ENCODE peak calls at places on chromosomes 6 and 20, in nine cellular contexts. One of them, this sample, is unnamed.

GRCh38 chr6:39009476-39009875 is 39.1 kb upstream of the GLP1R start:
- DNase-seq in HFFc6: no peak
- DNase-seq in head of caudate nucleus: no peak
- DNase-seq in ACHN: no peak
- DNase-seq in Kasumi-1: no peak
- DNase-seq in progenitor cell of endocrine pancreas: no peak
- DNase-seq in left ventricle myocardium inferior: no peak
- DNase-seq in HCT116: no peak
- DNase-seq in GM18507: no peak
- DNase-seq in this sample: no peak

GRCh38 chr6:169959129-169960002 is 207.9 kb downstream of the ERMARD start:
- DNase-seq in HFFc6: no peak
- DNase-seq in ACHN: no peak
- DNase-seq in left ventricle myocardium inferior: no peak
- DNase-seq in progenitor cell of endocrine pancreas: no peak
- DNase-seq in HCT116: no peak
- DNase-seq in head of caudate nucleus: no peak
- DNase-seq in Kasumi-1: no peak
- DNase-seq in GM18507: no peak
- DNase-seq in this sample: no peak

GRCh38 chr6:156778615-156779205 is 1.5 kb downstream of the ARID1B start:
- DNase-seq in progenitor cell of endocrine pancreas: peak; percentile 37
- DNase-seq in ACHN: peak; percentile 52
- DNase-seq in HFFc6: peak; percentile 20
- DNase-seq in left ventricle myocardium inferior: peak; percentile 62
- DNase-seq in GM18507: no peak
- DNase-seq in HCT116: no peak
- DNase-seq in Kasumi-1: peak; percentile 17
- DNase-seq in head of caudate nucleus: peak; percentile 38
- DNase-seq in this sample: peak; percentile 52

GRCh38 chr6:40672118-40672517 is 85.0 kb upstream of the LRFN2 start:
- DNase-seq in GM18507: no peak
- DNase-seq in HCT116: no peak
- DNase-seq in head of caudate nucleus: no peak
- DNase-seq in progenitor cell of endocrine pancreas: no peak
- DNase-seq in HFFc6: no peak
- DNase-seq in left ventricle myocardium inferior: no peak
- DNase-seq in Kasumi-1: no peak
- DNase-seq in ACHN: no peak
- DNase-seq in this sample: no peak

GRCh38 chr20:821083-822065 is 12.1 kb upstream of the FAM110A start:
- DNase-seq in progenitor cell of endocrine pancreas: no peak
- DNase-seq in HCT116: no peak
- DNase-seq in HFFc6: no peak
- DNase-seq in head of caudate nucleus: no peak
- DNase-seq in ACHN: no peak
- DNase-seq in left ventricle myocardium inferior: no peak
- DNase-seq in GM18507: no peak
- DNase-seq in Kasumi-1: no peak
- DNase-seq in this sample: no peak

GRCh38 chr6:169230923-169231789 is 22.5 kb downstream of the THBS2 start:
- DNase-seq in HFFc6: no peak
- DNase-seq in GM18507: no peak
- DNase-seq in HCT116: no peak
- DNase-seq in head of caudate nucleus: no peak
- DNase-seq in ACHN: no peak
- DNase-seq in progenitor cell of endocrine pancreas: no peak
- DNase-seq in Kasumi-1: no peak
- DNase-seq in left ventricle myocardium inferior: no peak
- DNase-seq in this sample: no peak

GRCh38 chr20:49385471-49385870 is 97.0 kb downstream of the KCNB1 start:
- DNase-seq in left ventricle myocardium inferior: no peak
- DNase-seq in head of caudate nucleus: no peak
- DNase-seq in Kasumi-1: peak; percentile 47
- DNase-seq in ACHN: peak; percentile 26
- DNase-seq in progenitor cell of endocrine pancreas: no peak
- DNase-seq in HCT116: peak; percentile 36
- DNase-seq in GM18507: no peak
- DNase-seq in HFFc6: peak; percentile 33
- DNase-seq in this sample: peak; percentile 33

GRCh38 chr6:95687839-95688238 is 110.5 kb downstream of the MANEA start:
- DNase-seq in HCT116: no peak
- DNase-seq in GM18507: no peak
- DNase-seq in left ventricle myocardium inferior: no peak
- DNase-seq in Kasumi-1: no peak
- DNase-seq in HFFc6: no peak
- DNase-seq in head of caudate nucleus: no peak
- DNase-seq in progenitor cell of endocrine pancreas: no peak
- DNase-seq in ACHN: no peak
- DNase-seq in this sample: no peak

GRCh38 chr6:88238065-88238464 is 71.9 kb upstream of the CNR1 start:
- DNase-seq in Kasumi-1: peak; percentile 34
- DNase-seq in HFFc6: no peak
- DNase-seq in left ventricle myocardium inferior: no peak
- DNase-seq in head of caudate nucleus: no peak
- DNase-seq in GM18507: peak; percentile 4
- DNase-seq in HCT116: peak; percentile 13
- DNase-seq in ACHN: peak; percentile 25
- DNase-seq in progenitor cell of endocrine pancreas: peak; percentile 19
- DNase-seq in this sample: peak; percentile 8

GRCh38 chr6:31750411-31751022 is 10.7 kb downstream of the MSH5 start:
- DNase-seq in left ventricle myocardium inferior: no peak
- DNase-seq in GM18507: no peak
- DNase-seq in HFFc6: peak; percentile 25
- DNase-seq in ACHN: peak; percentile 40
- DNase-seq in Kasumi-1: no peak
- DNase-seq in head of caudate nucleus: no peak
- DNase-seq in HCT116: no peak
- DNase-seq in progenitor cell of endocrine pancreas: no peak
- DNase-seq in this sample: no peak